ENCODE peak calls at places on chromosomes 13 and 19, in eight cellular contexts. One of them, this sample, is unnamed. For H3K4me1, the result is how much of the 10 kb centered on the place peaks cover.

GRCh38 chr19:752652-753517 is 2.0 kb downstream of the MISP start:
- DNase-seq in adrenal gland: peak
- DNase-seq in K562: peak
- DNase-seq in Peyer's patch: peak
- DNase-seq in transverse colon: peak
- DNase-seq in A549: peak
- DNase-seq in tibial nerve: peak
- DNase-seq in uterus: peak
- DNase-seq in this sample: no peak

GRCh38 chr13:109333893-109334651 is 452.3 kb downstream of the IRS2 start:
- DNase-seq in tibial nerve: no peak
- DNase-seq in uterus: no peak
- DNase-seq in K562: no peak
- DNase-seq in Peyer's patch: no peak
- DNase-seq in transverse colon: no peak
- DNase-seq in A549: no peak
- DNase-seq in adrenal gland: no peak
- DNase-seq in this sample: no peak

GRCh38 chr13:87052731-87053130 is 618.4 kb upstream of the SLITRK5 start:
- DNase-seq in uterus: no peak
- DNase-seq in transverse colon: no peak
- DNase-seq in adrenal gland: no peak
- DNase-seq in A549: no peak
- DNase-seq in tibial nerve: no peak
- DNase-seq in K562: no peak
- DNase-seq in Peyer's patch: no peak
- DNase-seq in this sample: no peak

GRCh38 chr19:39705578-39706188 is 1.4 kb downstream of the LGALS14 start:
- DNase-seq in Peyer's patch: no peak
- DNase-seq in A549: no peak
- DNase-seq in transverse colon: no peak
- DNase-seq in tibial nerve: no peak
- DNase-seq in K562: no peak
- DNase-seq in uterus: no peak
- DNase-seq in adrenal gland: no peak
- DNase-seq in this sample: no peak

GRCh38 chr19:8004723-8005513 is 523 bp downstream of the ELAVL1 start:
- DNase-seq in A549: no peak
- DNase-seq in Peyer's patch: no peak
- DNase-seq in K562: peak
- DNase-seq in tibial nerve: no peak
- DNase-seq in adrenal gland: no peak
- DNase-seq in uterus: no peak
- DNase-seq in transverse colon: no peak
- DNase-seq in this sample: no peak

GRCh38 chr13:23715762-23716235 is 145.6 kb downstream of the TNFRSF19 start:
- DNase-seq in transverse colon: no peak
- DNase-seq in K562: peak
- DNase-seq in Peyer's patch: no peak
- DNase-seq in adrenal gland: no peak
- DNase-seq in uterus: no peak
- DNase-seq in tibial nerve: no peak
- DNase-seq in A549: no peak
- DNase-seq in this sample: no peak

GRCh38 chr19:11284535-11284934 is 11.4 kb upstream of the TSPAN16 start:
- DNase-seq in A549: no peak
- DNase-seq in uterus: no peak
- DNase-seq in tibial nerve: no peak
- DNase-seq in K562: no peak
- DNase-seq in Peyer's patch: no peak
- DNase-seq in adrenal gland: no peak
- DNase-seq in transverse colon: no peak
- DNase-seq in this sample: no peak

GRCh38 chr19:32865326-32865725 is 4.2 kb downstream of the SLC7A9 start:
- DNase-seq in adrenal gland: no peak
- DNase-seq in uterus: no peak
- DNase-seq in transverse colon: no peak
- DNase-seq in K562: no peak
- DNase-seq in tibial nerve: no peak
- DNase-seq in A549: no peak
- DNase-seq in Peyer's patch: peak
- DNase-seq in this sample: no peak

GRCh38 chr13:46561691-46562090 is 8.7 kb downstream of the LRCH1 start:
- DNase-seq in tibial nerve: no peak
- DNase-seq in adrenal gland: no peak
- DNase-seq in K562: no peak
- DNase-seq in Peyer's patch: no peak
- DNase-seq in A549: no peak
- DNase-seq in uterus: no peak
- DNase-seq in transverse colon: no peak
- DNase-seq in this sample: no peak

GRCh38 chr19:54616840-54617560 is 13.3 kb upstream of the LILRB1 start:
- DNase-seq in adrenal gland: no peak
- DNase-seq in tibial nerve: no peak
- DNase-seq in transverse colon: peak
- DNase-seq in A549: no peak
- DNase-seq in Peyer's patch: peak
- DNase-seq in uterus: no peak
- DNase-seq in K562: no peak
- DNase-seq in this sample: no peak

GRCh38 chr19:51691122-51692064 is 1.7 kb upstream of the SPACA6 start:
- DNase-seq in Peyer's patch: no peak
- DNase-seq in uterus: no peak
- DNase-seq in adrenal gland: no peak
- DNase-seq in transverse colon: no peak
- DNase-seq in tibial nerve: no peak
- DNase-seq in K562: no peak
- DNase-seq in A549: no peak
- DNase-seq in this sample: no peak

GRCh38 chr13:43874512-43875092 is 4.9 kb downstream of the CCDC122 start:
- DNase-seq in uterus: no peak
- DNase-seq in Peyer's patch: no peak
- DNase-seq in transverse colon: no peak
- DNase-seq in K562: peak
- DNase-seq in tibial nerve: no peak
- DNase-seq in A549: peak
- DNase-seq in adrenal gland: no peak
- DNase-seq in this sample: no peak

GRCh38 chr19:6039541-6040225 is 61.7 kb upstream of the RANBP3 start:
- DNase-seq in A549: no peak
- DNase-seq in K562: no peak
- DNase-seq in uterus: peak
- DNase-seq in Peyer's patch: peak
- DNase-seq in transverse colon: no peak
- DNase-seq in adrenal gland: no peak
- DNase-seq in tibial nerve: no peak
- DNase-seq in this sample: no peak

GRCh38 chr19:48837081-48837524 is 812 bp upstream of the HSD17B14 start:
- DNase-seq in K562: no peak
- DNase-seq in Peyer's patch: peak
- DNase-seq in A549: peak
- DNase-seq in adrenal gland: peak
- DNase-seq in tibial nerve: peak
- DNase-seq in transverse colon: peak
- DNase-seq in uterus: peak
- DNase-seq in this sample: no peak

GRCh38 chr19:4376991-4377781 is 23.2 kb downstream of the SH3GL1 start:
- DNase-seq in uterus: peak
- DNase-seq in A549: no peak
- DNase-seq in tibial nerve: no peak
- DNase-seq in K562: no peak
- DNase-seq in transverse colon: no peak
- DNase-seq in Peyer's patch: peak
- DNase-seq in adrenal gland: peak
- DNase-seq in this sample: no peak

GRCh38 chr13:49954674-49955455 is 18.7 kb upstream of the SPRYD7 start:
- DNase-seq in adrenal gland: no peak
- DNase-seq in transverse colon: peak
- DNase-seq in tibial nerve: no peak
- DNase-seq in Peyer's patch: peak
- DNase-seq in K562: no peak
- DNase-seq in uterus: no peak
- DNase-seq in A549: no peak
- DNase-seq in this sample: no peak

GRCh38 chr13:42524487-42525034 is 49.4 kb upstream of the TNFSF11 start:
- DNase-seq in A549: no peak
- DNase-seq in K562: no peak
- DNase-seq in adrenal gland: no peak
- DNase-seq in Peyer's patch: peak
- DNase-seq in tibial nerve: no peak
- DNase-seq in transverse colon: no peak
- DNase-seq in uterus: no peak
- DNase-seq in this sample: no peak

GRCh38 chr13:73417012-73417615 is 358.3 kb downstream of the KLF5 start:
- DNase-seq in uterus: no peak
- DNase-seq in tibial nerve: no peak
- DNase-seq in A549: peak
- DNase-seq in Peyer's patch: no peak
- DNase-seq in transverse colon: no peak
- DNase-seq in adrenal gland: no peak
- DNase-seq in K562: peak
- DNase-seq in this sample: no peak

GRCh38 chr19:41161903-41162302 is 31.1 kb upstream of the CYP2S1 start:
- DNase-seq in uterus: no peak
- DNase-seq in K562: peak
- DNase-seq in Peyer's patch: no peak
- DNase-seq in transverse colon: no peak
- DNase-seq in A549: no peak
- DNase-seq in tibial nerve: no peak
- DNase-seq in adrenal gland: no peak
- DNase-seq in this sample: no peak

GRCh38 chr19:41172297-41173164 is 20.5 kb upstream of the CYP2S1 start:
- DNase-seq in transverse colon: peak
- DNase-seq in Peyer's patch: no peak
- DNase-seq in adrenal gland: no peak
- DNase-seq in uterus: no peak
- DNase-seq in K562: no peak
- DNase-seq in A549: no peak
- DNase-seq in tibial nerve: no peak
- DNase-seq in this sample: no peak

GRCh38 chr19:41166888-41167804 is 25.9 kb upstream of the CYP2S1 start:
- DNase-seq in tibial nerve: no peak
- DNase-seq in transverse colon: peak
- DNase-seq in A549: no peak
- DNase-seq in K562: no peak
- DNase-seq in adrenal gland: no peak
- DNase-seq in uterus: no peak
- DNase-seq in Peyer's patch: peak
- DNase-seq in this sample: no peak
- H3K4me1 ChIP-seq in tibial nerve: under half
- H3K4me1 ChIP-seq in transverse colon: under half
- H3K4me1 ChIP-seq in A549: under half
- H3K4me1 ChIP-seq in K562: under half
- H3K4me1 ChIP-seq in adrenal gland: under half
- H3K4me1 ChIP-seq in uterus: under half
- H3K4me1 ChIP-seq in Peyer's patch: under half
- H3K4me1 ChIP-seq in this sample: under half

GRCh38 chr19:35151273-35152065 is 3.1 kb upstream of the FXYD5 start:
- DNase-seq in tibial nerve: no peak
- DNase-seq in uterus: no peak
- DNase-seq in transverse colon: no peak
- DNase-seq in adrenal gland: no peak
- DNase-seq in K562: no peak
- DNase-seq in A549: no peak
- DNase-seq in Peyer's patch: no peak
- DNase-seq in this sample: no peak

GRCh38 chr19:35155441-35155840 is 906 bp downstream of the FXYD5 start:
- DNase-seq in A549: no peak
- DNase-seq in transverse colon: no peak
- DNase-seq in uterus: no peak
- DNase-seq in tibial nerve: no peak
- DNase-seq in adrenal gland: no peak
- DNase-seq in K562: peak
- DNase-seq in Peyer's patch: no peak
- DNase-seq in this sample: no peak

GRCh38 chr19:35155981-35156672 is 1.6 kb downstream of the FXYD5 start:
- DNase-seq in Peyer's patch: no peak
- DNase-seq in tibial nerve: no peak
- DNase-seq in adrenal gland: no peak
- DNase-seq in A549: no peak
- DNase-seq in uterus: no peak
- DNase-seq in K562: no peak
- DNase-seq in transverse colon: no peak
- DNase-seq in this sample: no peak

GRCh38 chr19:35154535-35155406 is at the start of gene FXYD5:
- DNase-seq in transverse colon: peak
- DNase-seq in A549: peak
- DNase-seq in uterus: peak
- DNase-seq in adrenal gland: peak
- DNase-seq in tibial nerve: no peak
- DNase-seq in K562: peak
- DNase-seq in Peyer's patch: peak
- DNase-seq in this sample: no peak

GRCh38 chr19:35153701-35154534 is 617 bp upstream of the FXYD5 start:
- DNase-seq in adrenal gland: no peak
- DNase-seq in transverse colon: peak
- DNase-seq in Peyer's patch: peak
- DNase-seq in A549: peak
- DNase-seq in K562: peak
- DNase-seq in tibial nerve: no peak
- DNase-seq in uterus: no peak
- DNase-seq in this sample: no peak
- TF ChIP-seq CTCF in adrenal gland: peak
- TF ChIP-seq CTCF in transverse colon: peak
- TF ChIP-seq CTCF in Peyer's patch: peak
- TF ChIP-seq CTCF in A549: peak
- TF ChIP-seq CTCF in K562: peak
- TF ChIP-seq CTCF in tibial nerve: peak
- TF ChIP-seq CTCF in uterus: no peak
- TF ChIP-seq CTCF in this sample: peak

GRCh38 chr13:98766716-98767115 is 14.2 kb upstream of the SLC15A1 start:
- DNase-seq in A549: no peak
- DNase-seq in Peyer's patch: no peak
- DNase-seq in K562: no peak
- DNase-seq in uterus: no peak
- DNase-seq in tibial nerve: no peak
- DNase-seq in adrenal gland: no peak
- DNase-seq in transverse colon: no peak
- DNase-seq in this sample: no peak
- TF ChIP-seq POLR2A in A549: no peak
- TF ChIP-seq POLR2A in Peyer's patch: no peak
- TF ChIP-seq POLR2A in K562: no peak
- TF ChIP-seq POLR2A in uterus: no peak
- TF ChIP-seq POLR2A in tibial nerve: no peak
- TF ChIP-seq POLR2A in adrenal gland: no peak
- TF ChIP-seq POLR2A in transverse colon: no peak
- TF ChIP-seq POLR2A in this sample: no peak

DNA sequence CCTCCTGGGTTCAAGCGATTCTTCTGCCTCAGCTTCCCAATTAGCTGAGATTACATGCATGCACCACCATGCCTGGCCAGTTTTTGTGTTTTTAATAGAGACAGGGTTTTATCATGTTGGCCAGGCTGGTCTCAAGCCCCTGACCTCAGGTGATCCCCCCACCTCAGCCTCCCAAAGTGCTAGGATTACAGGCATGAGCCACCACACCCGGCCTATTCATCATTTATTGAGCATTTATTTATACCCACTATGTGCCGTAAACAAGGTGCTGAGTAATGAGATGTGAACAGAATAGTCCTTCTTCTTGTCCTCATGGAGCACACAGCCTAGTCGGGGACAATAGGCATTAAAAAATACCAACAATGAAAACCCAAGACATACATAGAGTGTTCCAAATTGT is 25.6 kb downstream of the ACTN4 start:
- DNase-seq in A549: no peak
- DNase-seq in tibial nerve: no peak
- DNase-seq in Peyer's patch: no peak
- DNase-seq in transverse colon: no peak
- DNase-seq in uterus: no peak
- DNase-seq in adrenal gland: no peak
- DNase-seq in K562: no peak
- DNase-seq in this sample: no peak
- H3K4me1 ChIP-seq in A549: half or more
- H3K4me1 ChIP-seq in tibial nerve: half or more
- H3K4me1 ChIP-seq in Peyer's patch: under half
- H3K4me1 ChIP-seq in transverse colon: half or more
- H3K4me1 ChIP-seq in uterus: under half
- H3K4me1 ChIP-seq in adrenal gland: half or more
- H3K4me1 ChIP-seq in K562: half or more
- H3K4me1 ChIP-seq in this sample: half or more

This sample was measured in esophagus squamous epithelium.